ENCODE peak calls at places on chromosomes 1 and 21, in six cellular contexts. T is natural killer cell, E is astrocyte of the cerebellum, A is fibroblast of villous mesenchyme, R is mammary epithelial cell, L is GM12865. N is an unnamed sample.

GRCh38 chr1:106700151-106700550 is 356.3 kb upstream of the PRMT6 start:
- DNase-seq in A (no peak), E (no peak), L (no peak), R (no peak), T (no peak), N (no peak)

GRCh38 chr1:167467126-167467725 is 51.1 kb downstream of the CD247 start:
- DNase-seq in R (no peak), T (no peak), E (no peak), A (no peak), L (no peak), N (no peak)

GRCh38 chr1:76463838-76464237 is 389.3 kb downstream of the ST6GALNAC3 start:
- DNase-seq in R (no peak), T (no peak), L (peak), A (no peak), E (no peak), N (no peak)

GRCh38 chr1:166273618-166274017 is 106.8 kb upstream of the FAM78B start:
- DNase-seq in A (no peak), T (no peak), L (no peak), R (no peak), E (no peak), N (no peak)

GRCh38 chr1:91564888-91565700 is 64.4 kb downstream of the CDC7 start:
- DNase-seq in R (peak), E (no peak), T (no peak), A (no peak), L (no peak), N (no peak)

GRCh38 chr1:222820159-222820732 is 5.4 kb downstream of the DISP1 start:
- DNase-seq in T (no peak), R (peak), A (no peak), L (no peak), E (no peak), N (no peak)

GRCh38 chr1:111908222-111908621 is 81.2 kb downstream of the KCND3 start:
- DNase-seq in T (no peak), A (no peak), R (no peak), E (no peak), L (no peak), N (no peak)

GRCh38 chr1:193348126-193349045 is 162.0 kb upstream of the B3GALT2 start:
- DNase-seq in E (no peak), A (peak), L (no peak), R (no peak), T (no peak), N (no peak)

GRCh38 chr1:111904478-111905218 is 84.8 kb downstream of the KCND3 start:
- DNase-seq in A (no peak), L (peak), T (no peak), R (no peak), E (peak), N (no peak)

GRCh38 chr21:29801122-29801521 is 138.7 kb downstream of the GRIK1 start:
- DNase-seq in A (no peak), E (no peak), R (no peak), L (no peak), T (no peak), N (no peak)

GRCh38 chr1:110292327-110292741 is 46.8 kb upstream of the RBM15 start:
- DNase-seq in L (no peak), T (no peak), A (peak), E (no peak), R (peak), N (no peak)

GRCh38 chr1:232728507-232729263 is 76.5 kb upstream of the MAP10 start:
- DNase-seq in A (peak), T (no peak), R (no peak), L (no peak), E (no peak), N (no peak)

GRCh38 chr1:159056069-159056698 is 20.4 kb downstream of the AIM2 start:
- DNase-seq in L (peak), R (no peak), T (no peak), E (no peak), A (no peak), N (no peak)

GRCh38 chr1:2234762-2235113 is 6.6 kb downstream of the SKI start:
- DNase-seq in R (no peak), T (no peak), A (no peak), E (no peak), L (no peak), N (no peak)

GRCh38 chr1:147611021-147611426 is 59.3 kb downstream of the ACP6 start:
- DNase-seq in E (no peak), T (no peak), R (no peak), A (no peak), L (peak), N (no peak)

GRCh38 chr21:26047279-26047967 is 123.1 kb downstream of the APP start:
- DNase-seq in R (no peak), E (no peak), T (no peak), A (no peak), L (no peak), N (no peak)

GRCh38 chr1:46401964-46402626 is 8.0 kb downstream of the FAAH start:
- DNase-seq in A (peak), R (peak), E (peak), T (no peak), L (no peak), N (no peak)

GRCh38 chr1:3732747-3733602 is 19.3 kb upstream of the CCDC27 start:
- DNase-seq in A (no peak), R (no peak), E (no peak), T (no peak), L (no peak), N (no peak)

GRCh38 chr21:32520885-32521735 is 64.2 kb downstream of the TCP10L start:
- DNase-seq in A (peak), E (peak), T (no peak), R (peak), L (no peak), N (no peak)

GRCh38 chr1:3702990-3703728 is 49.1 kb upstream of the CCDC27 start:
- DNase-seq in E (no peak), T (no peak), R (peak), L (no peak), A (no peak), N (no peak)

GRCh38 chr1:182845379-182845778 is 6.2 kb downstream of the DHX9 start:
- DNase-seq in T (no peak), A (no peak), E (no peak), R (no peak), L (no peak), N (no peak)

GRCh38 chr21:34836103-34836932 is 167.5 kb downstream of the CLIC6 start:
- DNase-seq in R (peak), A (peak), L (no peak), T (no peak), E (peak), N (no peak)

GRCh38 chr1:23126801-23127200 is 41.9 kb downstream of the LUZP1 start:
- DNase-seq in R (peak), T (no peak), E (no peak), A (peak), L (no peak), N (no peak)

GRCh38 chr1:18575620-18576019 is 55.0 kb upstream of the PAX7 start:
- DNase-seq in T (no peak), R (no peak), A (peak), E (no peak), L (peak), N (peak)

GRCh38 chr1:209870151-209870831 is 42.5 kb downstream of the UTP25 start:
- DNase-seq in A (no peak), T (no peak), E (no peak), L (no peak), R (peak), N (no peak)

GRCh38 chr1:66446261-66447001 is 87.5 kb upstream of the SGIP1 start:
- DNase-seq in T (no peak), L (peak), A (peak), E (peak), R (peak), N (peak)

GRCh38 chr21:20698585-20698984 is 299.6 kb upstream of the NCAM2 start:
- DNase-seq in A (no peak), E (no peak), T (no peak), L (no peak), R (no peak), N (no peak)

GRCh38 chr1:167871331-167871730 is 42.6 kb downstream of the ADCY10 start:
- DNase-seq in L (no peak), A (peak), T (no peak), E (no peak), R (no peak), N (no peak)

GRCh38 chr1:1040004-1040991 is 20.4 kb downstream of the AGRN start:
- DNase-seq in A (peak), E (peak), T (peak), L (peak), R (peak), N (peak)
- TF ChIP-seq CTCF in A (peak), E (peak), T (no peak), L (no peak), R (no peak), N (no peak)

DNA sequence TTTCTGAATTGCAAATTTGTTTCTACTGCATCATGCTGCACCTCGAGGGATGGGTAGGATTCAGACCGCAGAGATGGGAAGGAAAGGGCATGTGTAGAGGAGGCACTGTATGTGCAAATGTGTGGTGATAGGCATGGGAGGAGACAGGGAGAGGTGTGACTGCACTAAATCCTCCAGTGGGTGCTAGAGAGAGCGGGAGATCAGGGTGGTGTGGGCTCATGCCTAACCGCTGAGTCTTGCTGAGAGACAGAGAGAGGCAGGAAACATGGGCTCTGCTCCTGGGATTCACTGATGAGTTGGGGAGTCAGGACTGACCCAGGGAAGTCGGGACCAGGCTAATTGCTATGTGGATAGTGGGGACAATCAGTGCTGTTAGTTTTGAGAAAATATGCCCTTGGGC is 61.2 kb downstream of the PTPRU start:
- DNase-seq in T (no peak), R (no peak), E (no peak), A (no peak), L (no peak), N (no peak)
- TF ChIP-seq CTCF in T (no peak), R (no peak), E (no peak), A (no peak), L (no peak), N (no peak)

GRCh38 chr1:245155186-245156040 is 628 bp downstream of the KIF26B start:
- DNase-seq in T (peak), L (no peak), E (no peak), A (no peak), R (peak), N (no peak)

GRCh38 chr1:245156736-245157505 is 2.1 kb downstream of the KIF26B start:
- DNase-seq in T (no peak), L (peak), R (peak), E (peak), A (no peak), N (no peak)

GRCh38 chr1:245154429-245155185 is at the start of gene KIF26B:
- DNase-seq in A (peak), L (peak), T (peak), E (no peak), R (peak), N (no peak)

GRCh38 chr1:245153645-245154428 is 948 bp upstream of the KIF26B start:
- DNase-seq in A (peak), L (peak), R (peak), E (no peak), T (peak), N (no peak)

GRCh38 chr1:245156041-245156735 is 1.4 kb downstream of the KIF26B start:
- DNase-seq in R (peak), L (peak), E (peak), T (peak), A (peak), N (peak)
- TF ChIP-seq CTCF in R (peak), L (peak), E (peak), T (peak), A (peak), N (peak)

GRCh38 chr1:90475623-90476022 is 241.5 kb downstream of the BARHL2 start:
- DNase-seq in R (no peak), L (no peak), T (no peak), E (peak), A (no peak), N (no peak)
- TF ChIP-seq CTCF in R (peak), L (no peak), T (no peak), E (peak), A (no peak), N (no peak)

DNA sequence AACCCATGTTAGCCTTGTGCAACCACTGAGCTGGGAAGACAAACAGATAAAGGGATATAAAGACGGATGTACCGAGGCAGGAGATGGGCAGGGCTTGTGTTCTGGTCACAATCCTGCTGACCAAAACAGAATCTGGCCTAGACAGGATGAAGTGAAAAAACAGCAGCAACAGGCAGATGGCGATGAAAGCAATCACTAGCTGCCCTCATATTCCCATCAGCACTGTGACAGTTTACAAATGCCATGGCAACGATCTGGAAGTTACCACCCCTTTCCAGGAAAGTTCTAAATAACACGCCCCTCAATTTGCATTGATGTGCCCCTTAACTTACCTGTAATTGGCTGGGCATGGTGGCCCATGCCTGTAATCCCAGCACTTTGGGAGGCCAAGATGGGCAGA is 40.6 kb upstream of the CD46 start:
- DNase-seq in E (no peak), L (peak), A (peak), R (peak), T (no peak), N (no peak)
- TF ChIP-seq CTCF in E (no peak), L (no peak), A (peak), R (no peak), T (no peak), N (no peak)

GRCh38 chr1:87600848-87601247 is 272.2 kb downstream of the LMO4 start:
- DNase-seq in R (no peak), A (peak), T (no peak), E (no peak), L (no peak), N (no peak)

GRCh38 chr1:87595384-87595781 is 266.7 kb downstream of the LMO4 start:
- DNase-seq in E (no peak), T (no peak), R (no peak), A (no peak), L (no peak), N (no peak)

GRCh38 chr1:87594736-87595383 is 266.2 kb downstream of the LMO4 start:
- DNase-seq in L (peak), R (no peak), A (peak), T (no peak), E (peak), N (no peak)

GRCh38 chr1:87600070-87600469 is 271.4 kb downstream of the LMO4 start:
- DNase-seq in R (no peak), A (no peak), T (no peak), E (no peak), L (no peak), N (no peak)

GRCh38 chr1:87598429-87598828 is 269.7 kb downstream of the LMO4 start:
- DNase-seq in A (no peak), T (no peak), L (peak), R (no peak), E (no peak), N (no peak)
- TF ChIP-seq CTCF in A (peak), T (no peak), L (no peak), R (no peak), E (peak), N (no peak)

GRCh38 chr1:54054438-54054749 is 986 bp downstream of the TCEANC2 start:
- DNase-seq in E (no peak), A (no peak), T (no peak), L (peak), R (no peak), N (no peak)
- TF ChIP-seq CTCF in E (peak), A (no peak), T (no peak), L (no peak), R (peak), N (no peak)

DNA sequence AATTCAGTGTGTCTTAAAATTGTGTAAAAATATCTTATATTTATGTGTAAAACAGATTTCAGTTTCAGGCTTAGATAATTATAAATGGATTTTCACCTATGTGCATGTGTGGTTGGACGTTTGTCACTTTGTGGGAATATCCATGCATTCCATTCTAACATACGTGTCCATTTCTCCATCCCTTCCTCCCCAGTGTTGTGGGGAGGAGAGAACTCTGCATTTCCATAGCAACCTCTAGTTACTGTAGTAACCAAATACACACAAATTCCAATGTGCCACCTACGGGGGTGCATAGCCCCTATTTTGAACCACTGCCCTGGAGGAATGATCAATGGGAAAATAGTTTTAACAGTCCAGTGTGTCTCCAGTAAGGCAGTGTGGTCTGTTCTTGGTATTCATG is 79.0 kb downstream of the RASAL2 start:
- DNase-seq in E (peak), R (no peak), A (peak), L (no peak), T (no peak), N (no peak)
- TF ChIP-seq CTCF in E (no peak), R (no peak), A (no peak), L (no peak), T (no peak), N (no peak)

GRCh38 chr21:42467613-42467983 is 28.4 kb downstream of the RSPH1 start:
- DNase-seq in R (no peak), T (no peak), L (no peak), A (no peak), E (no peak), N (no peak)
- TF ChIP-seq CTCF in R (no peak), T (no peak), L (no peak), A (no peak), E (no peak), N (no peak)

GRCh38 chr1:90434460-90434859 is 282.6 kb downstream of the BARHL2 start:
- DNase-seq in A (no peak), T (no peak), L (no peak), E (no peak), R (no peak), N (no peak)
- TF ChIP-seq CTCF in A (peak), T (no peak), L (peak), E (peak), R (peak), N (no peak)